ENCODE peak calls at places on chromosomes 4 and X, in nine cellular contexts. K, H, V, F, Z, J, W, U and X are unnamed samples.

GRCh38 chrX:70960728-70961127 is 29.8 kb upstream of the SLC7A3 start:
- DNase-seq in J (no peak), H (no peak), K (no peak), U (peak), W (no peak), V (no peak), Z (no peak), F (peak), X (peak)

GRCh38 chr4:145375416-145375815 is 106.2 kb upstream of the SMAD1 start:
- DNase-seq in U (no peak), J (no peak), Z (no peak), H (no peak), V (no peak), F (no peak), K (no peak), W (no peak), X (no peak)

GRCh38 chr4:121070696-121071639 is 1.4 kb downstream of the NDNF start:
- DNase-seq in U (peak), W (no peak), H (peak), Z (peak), K (no peak), J (peak), V (peak), F (peak), X (peak)

GRCh38 chr4:90095000-90095399 is 32.2 kb upstream of the CCSER1 start:
- DNase-seq in W (peak), Z (no peak), K (no peak), V (no peak), J (no peak), U (no peak), F (no peak), H (no peak), X (no peak)

GRCh38 chrX:30905325-30905724 is 16.3 kb upstream of the TAB3 start:
- DNase-seq in K (no peak), V (no peak), Z (no peak), F (no peak), W (no peak), H (no peak), J (no peak), U (no peak), X (no peak)

GRCh38 chrX:13570245-13570573 is 808 bp downstream of the EGFL6 start:
- DNase-seq in Z (no peak), U (no peak), W (no peak), F (no peak), V (no peak), J (no peak), K (no peak), H (no peak), X (no peak)

GRCh38 chr4:55444822-55445221 is 49.1 kb downstream of the TMEM165 start:
- DNase-seq in J (no peak), H (no peak), K (peak), F (peak), V (no peak), W (peak), U (peak), Z (no peak), X (peak)

GRCh38 chr4:141329174-141329569 is 108.5 kb downstream of the ZNF330 start:
- DNase-seq in V (no peak), Z (no peak), U (peak), W (no peak), F (peak), K (peak), J (no peak), H (no peak), X (peak)

GRCh38 chr4:17636341-17636695 is 21.9 kb downstream of the MED28 start:
- DNase-seq in J (no peak), W (no peak), H (no peak), V (no peak), U (no peak), K (no peak), F (no peak), Z (peak), X (no peak)

GRCh38 chr4:8218371-8219050 is 19.4 kb downstream of the SH3TC1 start:
- DNase-seq in J (no peak), V (no peak), K (no peak), W (no peak), Z (no peak), U (no peak), F (no peak), H (no peak), X (no peak)

GRCh38 chr4:54226399-54227260 is 2.5 kb upstream of the PDGFRA start:
- DNase-seq in U (peak), H (peak), K (peak), V (peak), J (peak), Z (peak), F (peak), W (peak), X (peak)

GRCh38 chr4:32826169-32826568 is 2106.0 kb downstream of the PCDH7 start:
- DNase-seq in W (peak), F (peak), V (no peak), Z (no peak), K (no peak), H (no peak), J (no peak), U (no peak), X (no peak)

GRCh38 chr4:26787461-26788340 is 72.9 kb upstream of the STIM2 start:
- DNase-seq in U (peak), V (peak), K (peak), J (no peak), H (peak), W (peak), F (peak), Z (no peak), X (peak)

GRCh38 chr4:16225681-16225995 is 633 bp downstream of the TAPT1 start:
- DNase-seq in J (no peak), K (no peak), H (no peak), Z (no peak), F (no peak), W (no peak), U (no peak), V (no peak), X (peak)

GRCh38 chr4:89640620-89641366 is 196.2 kb downstream of the SNCA start:
- DNase-seq in F (peak), V (peak), H (peak), U (peak), J (no peak), K (peak), Z (no peak), W (peak), X (peak)

GRCh38 chr4:30720021-30720655 is at the start of gene PCDH7:
- DNase-seq in H (peak), J (peak), Z (peak), U (peak), F (peak), V (peak), W (peak), K (peak), X (peak)

GRCh38 chrX:22486326-22486725 is 213.6 kb downstream of the CBLL2 start:
- DNase-seq in J (no peak), K (no peak), F (peak), W (no peak), V (no peak), H (no peak), Z (no peak), U (peak), X (no peak)

GRCh38 chrX:115017455-115017854 is at the start of gene IL13RA2:
- DNase-seq in U (peak), W (no peak), J (no peak), V (no peak), Z (no peak), F (peak), H (no peak), K (no peak), X (peak)

GRCh38 chr4:105709081-105709450 is 482 bp downstream of the GSTCD start:
- DNase-seq in J (no peak), Z (no peak), W (peak), V (no peak), K (no peak), F (no peak), U (peak), H (no peak), X (peak)

GRCh38 chrX:47751670-47752069 is 85.0 kb upstream of the ZNF81 start:
- DNase-seq in K (no peak), J (no peak), H (peak), U (no peak), Z (no peak), W (no peak), V (peak), F (peak), X (peak)

GRCh38 chr4:31557444-31557843 is 837.3 kb downstream of the PCDH7 start:
- DNase-seq in U (peak), H (no peak), J (no peak), W (no peak), K (no peak), Z (no peak), V (no peak), F (peak), X (no peak)

DNA sequence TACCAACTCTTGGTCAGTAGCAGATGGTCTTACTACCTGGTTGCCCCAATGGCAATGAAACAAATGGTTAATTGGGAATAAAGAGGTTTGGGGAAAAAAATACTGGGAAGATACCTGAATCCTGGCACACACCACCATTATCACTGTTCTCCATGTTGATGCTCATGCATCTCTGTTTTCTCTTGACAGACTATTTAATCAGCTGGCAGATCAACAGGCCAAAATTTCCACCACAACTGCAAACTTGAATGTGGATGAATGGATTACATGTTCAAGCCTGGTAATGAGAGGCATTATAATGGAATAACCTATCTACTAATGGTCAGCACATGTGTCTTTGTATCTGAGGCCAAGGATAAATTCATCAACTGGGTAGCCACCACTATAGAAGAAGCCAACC is 45.7 kb downstream of the ZNF721 start:
- DNase-seq in W (no peak), V (no peak), J (no peak), K (no peak), F (no peak), Z (no peak), H (no peak), U (no peak), X (no peak)
- H3K4me3 ChIP-seq in W (no peak), V (no peak), J (no peak), K (no peak), F (no peak), Z (no peak), H (no peak), U (no peak), X (no peak)

DNA sequence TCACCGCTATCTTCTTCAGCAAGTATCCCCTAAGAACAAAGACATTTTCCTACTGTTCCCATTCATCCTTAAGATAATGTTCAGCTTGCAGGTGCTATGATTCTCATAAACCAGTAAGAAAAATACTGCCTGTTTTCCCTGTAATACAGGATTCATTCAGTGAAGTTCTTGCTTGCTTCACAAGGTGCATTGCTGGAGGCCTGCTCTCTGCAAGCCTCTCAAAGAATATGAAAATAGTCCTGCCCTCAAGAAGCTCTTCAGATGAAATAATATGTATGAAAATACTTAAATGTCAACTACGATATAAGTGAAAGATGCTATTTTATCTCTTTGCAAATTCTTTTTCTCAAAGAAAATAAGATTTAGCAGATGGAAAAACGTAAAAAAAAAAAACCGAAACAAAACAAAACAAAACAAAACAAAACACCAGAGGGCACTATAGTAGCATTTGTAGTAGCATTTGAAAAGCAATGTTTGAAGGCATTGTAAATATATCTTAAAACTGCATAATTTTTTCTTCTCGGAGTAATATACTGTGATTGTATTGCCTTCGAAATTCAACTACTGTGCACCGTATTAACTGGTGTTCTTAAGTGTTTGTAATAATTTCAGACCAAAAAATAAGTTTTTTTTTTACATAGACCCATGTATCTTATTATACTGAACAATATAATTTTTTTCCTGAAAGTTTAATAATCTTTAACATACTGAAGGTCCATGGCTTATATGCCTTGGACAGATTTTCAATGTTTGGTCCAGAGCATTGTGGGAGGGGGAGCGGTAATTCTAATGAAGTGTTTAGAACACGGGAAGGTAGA is 26.0 kb downstream of the ADH4 start:
- DNase-seq in V (no peak), Z (no peak), K (peak), H (no peak), J (no peak), W (peak), F (peak), U (peak), X (peak)
- TF ChIP-seq CTCF in V (no peak), Z (peak), K (peak), H (peak), J (no peak), W (peak), F (peak), U (peak), X (peak)

GRCh38 chr4:3387154-3387942 is 54.4 kb upstream of the HGFAC start:
- DNase-seq in J (no peak), W (no peak), H (no peak), F (no peak), K (no peak), Z (no peak), V (no peak), U (no peak), X (no peak)
- H3K4me3 ChIP-seq in J (peak), W (no peak), H (peak), F (no peak), K (peak), Z (peak), V (no peak), U (no peak), X (peak)

GRCh38 chr4:71292228-71292627 is 46.6 kb upstream of the SLC4A4 start:
- DNase-seq in K (no peak), V (no peak), J (no peak), H (no peak), F (no peak), W (no peak), Z (no peak), U (no peak), X (no peak)

GRCh38 chr4:71287305-71287704 is 51.5 kb upstream of the SLC4A4 start:
- DNase-seq in V (no peak), U (peak), F (no peak), W (no peak), H (no peak), K (peak), Z (no peak), J (no peak), X (peak)

GRCh38 chr4:71290074-71290473 is 48.7 kb upstream of the SLC4A4 start:
- DNase-seq in F (no peak), W (peak), J (no peak), H (no peak), V (no peak), Z (no peak), K (peak), U (peak), X (peak)

GRCh38 chr4:71290481-71290880 is 48.3 kb upstream of the SLC4A4 start:
- DNase-seq in K (peak), U (no peak), F (no peak), H (no peak), V (no peak), Z (no peak), J (no peak), W (no peak), X (no peak)

DNA sequence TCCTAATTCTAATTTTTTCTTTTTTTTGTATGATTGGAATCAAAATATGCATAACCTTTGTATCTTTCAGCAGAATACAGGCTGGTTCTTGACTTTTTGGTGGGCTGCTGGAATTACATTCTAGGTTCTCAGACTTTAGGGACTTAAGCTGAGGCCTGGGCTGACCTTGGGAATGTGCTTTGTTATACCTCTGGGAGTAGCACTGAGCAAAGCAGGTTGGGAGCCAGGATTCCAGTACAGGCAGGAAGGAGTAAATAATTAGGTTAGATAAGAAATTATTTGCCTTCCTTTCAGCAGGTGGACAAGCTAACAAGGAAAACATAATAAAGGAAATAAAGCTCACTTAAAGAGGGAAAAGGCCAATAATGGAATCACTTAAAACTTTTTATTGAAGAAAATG is 49.9 kb upstream of the SLC4A4 start:
- DNase-seq in H (no peak), Z (no peak), U (no peak), V (no peak), J (no peak), F (no peak), K (no peak), W (no peak), X (no peak)
- TF ChIP-seq CTCF in H (no peak), Z (no peak), U (no peak), V (no peak), J (no peak), F (no peak), K (no peak), W (no peak), X (no peak)

GRCh38 chr4:183758735-183759447 is 99.8 kb downstream of the TRAPPC11 start:
- DNase-seq in V (peak), K (no peak), U (no peak), F (no peak), J (no peak), H (no peak), Z (no peak), W (no peak), X (no peak)

GRCh38 chr4:183760326-183760725 is 101.2 kb downstream of the TRAPPC11 start:
- DNase-seq in H (no peak), F (no peak), K (no peak), J (no peak), W (no peak), U (no peak), V (no peak), Z (no peak), X (no peak)

GRCh38 chr4:183757105-183757504 is 98.0 kb downstream of the TRAPPC11 start:
- DNase-seq in J (no peak), H (no peak), Z (no peak), U (no peak), V (no peak), F (no peak), W (no peak), K (no peak), X (no peak)

DNA sequence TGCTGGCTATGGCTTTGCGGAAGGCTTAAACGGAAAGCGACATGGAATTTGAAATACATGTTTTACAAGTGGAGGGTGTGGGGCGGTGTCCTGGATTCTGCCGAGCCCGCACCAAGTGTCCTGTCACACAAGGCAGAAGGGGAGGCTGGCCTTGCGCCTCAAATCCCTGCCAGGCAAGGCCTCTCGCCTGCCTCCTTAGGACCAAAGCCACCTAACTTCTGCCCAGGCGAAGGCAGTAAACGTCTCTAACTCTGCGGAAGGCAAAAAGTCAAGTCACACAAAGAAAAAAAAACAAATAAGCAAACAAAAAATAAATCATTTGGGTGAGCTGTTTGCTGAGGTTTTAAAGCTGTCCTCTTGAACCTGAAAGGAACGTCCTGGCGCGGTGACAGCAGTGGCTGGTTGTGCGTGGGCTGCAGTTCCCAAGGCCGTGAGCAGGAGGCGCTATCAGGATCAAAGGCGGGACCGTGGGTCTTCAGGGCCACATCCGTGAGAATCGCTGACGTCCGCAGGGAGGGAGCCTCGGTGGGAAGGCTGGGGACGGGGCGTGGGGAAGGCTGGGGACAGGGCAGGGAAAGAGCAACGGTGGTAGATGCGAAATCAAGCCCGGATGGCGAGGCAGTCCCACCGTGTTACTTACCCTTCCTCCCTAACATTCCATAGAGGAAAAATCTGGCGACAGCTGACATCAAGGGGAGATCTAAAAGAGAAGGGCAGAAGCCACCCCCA is 99.1 kb downstream of the TRAPPC11 start:
- DNase-seq in F (peak), V (peak), W (no peak), J (no peak), Z (no peak), U (peak), K (no peak), H (peak), X (peak)
- H3K4me3 ChIP-seq in F (peak), V (no peak), W (no peak), J (no peak), Z (no peak), U (no peak), K (no peak), H (peak), X (peak)

GRCh38 chrX:151852294-151852693 is 60.4 kb upstream of the MAGEA4 start:
- DNase-seq in V (peak), Z (no peak), J (no peak), W (no peak), F (no peak), U (no peak), H (no peak), K (no peak), X (no peak)
- TF ChIP-seq CTCF in V (no peak), Z (no peak), J (no peak), W (no peak), F (no peak), U (no peak), H (no peak), K (no peak), X (no peak)

GRCh38 chr4:181213562-181213961 is 1029.6 kb upstream of the TENM3 start:
- DNase-seq in J (no peak), F (no peak), U (no peak), V (no peak), W (no peak), H (no peak), K (no peak), Z (no peak), X (no peak)
- H3K4me3 ChIP-seq in J (no peak), F (no peak), U (no peak), V (no peak), W (no peak), H (no peak), K (no peak), Z (no peak), X (no peak)